ENCODE peak calls at places on chromosome 19, in eight cellular contexts. E, T, O, I, S, V, C and X are unnamed samples.

GRCh38 chr19:3178377-3178972 is at the start of gene S1PR4:
- DNase-seq in T (no peak), V (no peak), O (no peak), S (no peak), I (no peak), E (no peak), C (peak), X (no peak)

GRCh38 chr19:32336259-32337111 is 8.9 kb upstream of the ZNF507 start:
- DNase-seq in V (no peak), I (no peak), S (no peak), C (peak), O (no peak), T (peak), E (peak), X (no peak)

GRCh38 chr19:56423276-56423984 is 19.3 kb downstream of the ZNF583 start:
- DNase-seq in C (peak), I (no peak), O (no peak), E (peak), T (peak), S (no peak), V (no peak), X (no peak)

GRCh38 chr19:10766681-10767201 is 48.9 kb downstream of the DNM2 start:
- DNase-seq in C (no peak), O (no peak), T (no peak), I (peak), V (no peak), S (no peak), E (peak), X (no peak)

GRCh38 chr19:2255982-2256685 is at the start of gene JSRP1:
- DNase-seq in V (no peak), T (no peak), O (no peak), I (no peak), E (no peak), S (no peak), C (no peak), X (no peak)

GRCh38 chr19:39969681-39970423 is 1.1 kb upstream of the PSMC4 start:
- DNase-seq in T (peak), C (no peak), S (no peak), O (no peak), E (no peak), I (no peak), V (no peak), X (no peak)

GRCh38 chr19:29372461-29372860 is 153.3 kb upstream of the VSTM2B start:
- DNase-seq in O (no peak), S (no peak), C (no peak), V (peak), T (no peak), I (no peak), E (no peak), X (no peak)

GRCh38 chr19:19597809-19598306 is 20.6 kb downstream of the PBX4 start:
- DNase-seq in V (no peak), S (no peak), E (no peak), T (no peak), O (no peak), I (no peak), C (no peak), X (no peak)

GRCh38 chr19:15452111-15453047 is 2.6 kb upstream of the WIZ start:
- DNase-seq in C (peak), T (peak), O (no peak), V (peak), I (peak), S (peak), E (peak), X (no peak)

DNA sequence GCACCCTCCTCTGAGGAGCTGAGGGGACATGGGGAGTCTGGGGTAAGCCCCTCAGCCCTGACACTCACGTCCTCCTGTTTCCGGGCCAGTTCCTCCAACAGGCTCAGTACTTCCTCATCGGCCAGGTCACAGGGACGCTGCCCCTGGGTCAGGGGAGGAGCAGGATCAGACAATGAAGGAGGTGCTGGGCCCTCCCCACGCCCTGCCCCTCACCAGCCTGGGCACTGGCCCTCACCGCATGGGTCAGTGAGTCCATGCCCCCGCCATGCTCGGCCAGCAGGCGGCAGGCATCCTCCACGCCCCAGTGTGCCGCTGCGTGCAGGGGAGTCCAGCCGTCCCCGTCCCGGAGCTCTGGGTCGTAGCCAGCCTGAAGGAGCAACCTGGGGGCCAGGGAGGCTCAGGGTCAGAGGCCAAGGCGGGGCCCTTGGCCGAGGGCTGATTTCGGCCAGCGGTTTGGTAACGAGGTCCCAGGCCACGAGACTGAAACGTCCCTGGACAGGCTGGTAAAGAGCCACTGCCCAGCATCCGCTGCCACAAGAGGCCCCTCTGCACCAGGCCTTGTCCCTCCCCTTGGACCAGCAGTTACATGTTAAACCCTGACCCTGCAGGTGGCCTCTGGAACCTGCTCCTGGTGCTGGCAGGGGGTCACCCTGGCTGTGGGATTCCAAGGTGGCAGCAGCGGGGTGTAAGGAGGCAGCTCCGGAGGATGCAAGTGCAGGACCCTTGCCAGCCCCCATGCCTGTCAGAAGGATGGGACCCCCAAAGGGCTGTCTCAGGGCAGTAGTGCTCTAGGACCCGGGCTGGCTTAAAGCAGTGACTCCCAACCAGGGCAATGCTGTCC is 18.5 kb downstream of the PPP1R12C start:
- DNase-seq in E (no peak), I (no peak), T (no peak), O (no peak), S (no peak), V (no peak), C (no peak), X (no peak)
- TF ChIP-seq CTCF in E (no peak), I (no peak), T (no peak), O (no peak), S (no peak), V (no peak), C (no peak), X (no peak)

GRCh38 chr19:50418186-50419021 is at the start of gene SPIB:
- DNase-seq in V (no peak), E (no peak), C (peak), S (no peak), O (no peak), I (no peak), T (no peak), X (no peak)

GRCh38 chr19:50420127-50420526 is 1.4 kb downstream of the SPIB start:
- DNase-seq in S (no peak), E (no peak), O (no peak), T (no peak), C (no peak), V (no peak), I (no peak), X (no peak)

GRCh38 chr19:50419580-50420035 is 870 bp downstream of the SPIB start:
- DNase-seq in I (no peak), S (no peak), V (no peak), C (peak), E (no peak), T (no peak), O (no peak), X (no peak)

GRCh38 chr19:50417850-50418185 is 920 bp upstream of the SPIB start:
- DNase-seq in C (no peak), S (no peak), O (no peak), T (no peak), V (no peak), E (no peak), I (no peak), X (no peak)

GRCh38 chr19:50419022-50419579 is 363 bp downstream of the SPIB start:
- DNase-seq in V (no peak), S (no peak), C (no peak), I (no peak), O (no peak), T (no peak), E (no peak), X (no peak)
- H3K4me3 ChIP-seq in V (no peak), S (no peak), C (no peak), I (no peak), O (no peak), T (no peak), E (no peak), X (no peak)

GRCh38 chr19:45417151-45417550 is 6.6 kb downstream of the ERCC1 start:
- DNase-seq in S (no peak), I (no peak), O (no peak), C (no peak), E (no peak), V (no peak), T (no peak), X (no peak)

GRCh38 chr19:45418812-45419211 is 4.9 kb downstream of the ERCC1 start:
- DNase-seq in T (no peak), O (no peak), I (no peak), V (no peak), C (peak), S (no peak), E (no peak), X (no peak)

GRCh38 chr19:45419396-45419795 is 4.3 kb downstream of the ERCC1 start:
- DNase-seq in C (peak), T (no peak), E (no peak), O (no peak), V (no peak), S (no peak), I (peak), X (no peak)

GRCh38 chr19:45413497-45413896 is 7.1 kb downstream of the POLR1G start:
- DNase-seq in E (no peak), S (no peak), C (no peak), O (no peak), I (no peak), T (peak), V (no peak), X (no peak)

GRCh38 chr19:45414468-45414867 is 8.0 kb downstream of the POLR1G start:
- DNase-seq in I (no peak), E (no peak), T (no peak), V (no peak), S (no peak), O (no peak), C (no peak), X (no peak)
- TF ChIP-seq CTCF in I (no peak), E (no peak), T (no peak), V (no peak), S (no peak), O (no peak), C (no peak), X (no peak)

GRCh38 chr19:48728882-48729645 is 9.5 kb upstream of the MAMSTR start:
- DNase-seq in O (no peak), C (no peak), E (no peak), T (no peak), S (no peak), V (no peak), I (no peak), X (no peak)
- H3K4me3 ChIP-seq in O (no peak), C (no peak), E (no peak), T (no peak), S (peak), V (no peak), I (no peak), X (no peak)

DNA sequence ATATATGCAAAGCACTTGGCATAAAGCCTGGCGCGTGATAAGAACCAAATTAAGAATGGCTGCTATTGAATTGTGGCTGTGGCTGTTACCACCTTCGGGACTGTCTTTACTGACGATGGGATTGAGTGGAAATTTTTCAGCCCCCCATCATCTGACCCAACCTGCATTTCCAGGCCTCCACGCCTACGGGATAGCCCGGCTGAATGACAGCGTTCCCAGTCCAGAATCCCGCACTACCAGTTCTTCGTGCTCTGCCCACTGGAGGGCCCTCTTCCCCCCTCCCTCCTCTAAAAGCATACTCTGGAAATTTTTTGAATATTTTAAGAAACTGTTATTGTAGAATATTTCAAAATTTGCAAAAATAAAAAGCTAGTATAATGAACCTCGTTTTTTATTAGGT is 11.0 kb downstream of the KRTDAP start:
- DNase-seq in I (no peak), S (no peak), E (no peak), V (no peak), O (no peak), C (no peak), T (no peak), X (no peak)
- TF ChIP-seq CTCF in I (no peak), S (peak), E (no peak), V (no peak), O (no peak), C (no peak), T (no peak), X (no peak)

GRCh38 chr19:41821003-41821735 is 23.3 kb downstream of the LYPD4 start:
- DNase-seq in C (peak), V (no peak), E (peak), I (peak), S (peak), T (peak), O (no peak), X (no peak)
- H3K4me3 ChIP-seq in C (no peak), V (no peak), E (no peak), I (no peak), S (no peak), T (no peak), O (no peak), X (no peak)